ENCODE peak calls at places on chromosomes 11 and 22, in six cellular contexts. One of them, this sample, is unnamed.
A peak's percentile ranks its signal among the peaks of the same experiment; 100 is the strongest.

GRCh38 chr11:55503449-55503848 is 50.8 kb upstream of the OR4C15 start:
- DNase-seq in IMR-90: no peak
- DNase-seq in lower leg skin: no peak
- DNase-seq in choroid plexus epithelial cell: no peak
- DNase-seq in hepatocyte: no peak
- DNase-seq in GM12865: no peak
- DNase-seq in this sample: no peak

GRCh38 chr22:50085211-50085999 is at the start of gene MLC1:
- DNase-seq in IMR-90: peak; percentile 25
- DNase-seq in lower leg skin: no peak
- DNase-seq in choroid plexus epithelial cell: no peak
- DNase-seq in hepatocyte: no peak
- DNase-seq in GM12865: no peak
- DNase-seq in this sample: peak; percentile 4

GRCh38 chr22:44357962-44358553 is 45.3 kb upstream of the SHISAL1 start:
- DNase-seq in IMR-90: peak; percentile 24
- DNase-seq in lower leg skin: peak; percentile 80
- DNase-seq in choroid plexus epithelial cell: no peak
- DNase-seq in hepatocyte: no peak
- DNase-seq in GM12865: no peak
- DNase-seq in this sample: peak; percentile 44

GRCh38 chr22:50576070-50576469 is 2.2 kb downstream of the CPT1B start:
- DNase-seq in IMR-90: peak; percentile 44
- DNase-seq in lower leg skin: no peak
- DNase-seq in choroid plexus epithelial cell: peak; percentile 72
- DNase-seq in hepatocyte: no peak
- DNase-seq in GM12865: no peak
- DNase-seq in this sample: peak; percentile 56

GRCh38 chr11:120188831-120189455 is 21.9 kb upstream of the OAF start:
- DNase-seq in IMR-90: no peak
- DNase-seq in lower leg skin: peak; percentile 70
- DNase-seq in choroid plexus epithelial cell: no peak
- DNase-seq in hepatocyte: no peak
- DNase-seq in GM12865: no peak
- DNase-seq in this sample: no peak

GRCh38 chr11:68549789-68550484 is 89.4 kb downstream of the PPP6R3 start:
- DNase-seq in IMR-90: no peak
- DNase-seq in lower leg skin: no peak
- DNase-seq in choroid plexus epithelial cell: no peak
- DNase-seq in hepatocyte: peak; percentile 42
- DNase-seq in GM12865: no peak
- DNase-seq in this sample: peak; percentile 53

GRCh38 chr11:114892381-114893197 is 214.3 kb downstream of the NXPE2 start:
- DNase-seq in IMR-90: no peak
- DNase-seq in lower leg skin: no peak
- DNase-seq in choroid plexus epithelial cell: no peak
- DNase-seq in hepatocyte: no peak
- DNase-seq in GM12865: peak; percentile 9
- DNase-seq in this sample: no peak

GRCh38 chr11:114818382-114818781 is 140.1 kb downstream of the NXPE2 start:
- DNase-seq in IMR-90: no peak
- DNase-seq in lower leg skin: no peak
- DNase-seq in choroid plexus epithelial cell: no peak
- DNase-seq in hepatocyte: no peak
- DNase-seq in GM12865: no peak
- DNase-seq in this sample: no peak

GRCh38 chr22:28711820-28712777 is 29.5 kb downstream of the CHEK2 start:
- DNase-seq in IMR-90: peak; percentile 97
- DNase-seq in lower leg skin: no peak
- DNase-seq in choroid plexus epithelial cell: peak; percentile 96
- DNase-seq in hepatocyte: peak; percentile 64
- DNase-seq in GM12865: no peak
- DNase-seq in this sample: peak; percentile 98

GRCh38 chr11:123544631-123545375 is 109.6 kb downstream of the SCN3B start:
- DNase-seq in IMR-90: no peak
- DNase-seq in lower leg skin: no peak
- DNase-seq in choroid plexus epithelial cell: no peak
- DNase-seq in hepatocyte: no peak
- DNase-seq in GM12865: no peak
- DNase-seq in this sample: no peak

GRCh38 chr11:123545726-123546125 is 108.7 kb downstream of the SCN3B start:
- DNase-seq in IMR-90: no peak
- DNase-seq in lower leg skin: no peak
- DNase-seq in choroid plexus epithelial cell: no peak
- DNase-seq in hepatocyte: no peak
- DNase-seq in GM12865: no peak
- DNase-seq in this sample: peak; percentile 19

GRCh38 chr11:123547180-123547579 is 107.2 kb downstream of the SCN3B start:
- DNase-seq in IMR-90: no peak
- DNase-seq in lower leg skin: no peak
- DNase-seq in choroid plexus epithelial cell: no peak
- DNase-seq in hepatocyte: no peak
- DNase-seq in GM12865: peak; percentile 57
- DNase-seq in this sample: no peak

GRCh38 chr11:123546515-123546914 is 107.9 kb downstream of the SCN3B start:
- DNase-seq in IMR-90: peak; percentile 78
- DNase-seq in lower leg skin: no peak
- DNase-seq in choroid plexus epithelial cell: no peak
- DNase-seq in hepatocyte: no peak
- DNase-seq in GM12865: no peak
- DNase-seq in this sample: peak; percentile 87

GRCh38 chr11:123543796-123544195 is 110.6 kb downstream of the SCN3B start:
- DNase-seq in IMR-90: peak; percentile 70
- DNase-seq in lower leg skin: no peak
- DNase-seq in choroid plexus epithelial cell: peak; percentile 25
- DNase-seq in hepatocyte: peak; percentile 52
- DNase-seq in GM12865: no peak
- DNase-seq in this sample: peak; percentile 42
- H3K4me3 ChIP-seq in IMR-90: no peak overlapping the region
- H3K4me3 ChIP-seq in lower leg skin: no peak overlapping the region
- H3K4me3 ChIP-seq in choroid plexus epithelial cell: no peak overlapping the region
- H3K4me3 ChIP-seq in hepatocyte: no peak overlapping the region
- H3K4me3 ChIP-seq in GM12865: no peak overlapping the region
- H3K4me3 ChIP-seq in this sample: no peak overlapping the region

GRCh38 chr11:61889831-61890230 is 1.5 kb downstream of the FADS3 start:
- DNase-seq in IMR-90: no peak
- DNase-seq in lower leg skin: no peak
- DNase-seq in choroid plexus epithelial cell: no peak
- DNase-seq in hepatocyte: no peak
- DNase-seq in GM12865: no peak
- DNase-seq in this sample: no peak
- H3K4me3 ChIP-seq in IMR-90: peak overlapping the region; percentile 63
- H3K4me3 ChIP-seq in lower leg skin: no peak overlapping the region
- H3K4me3 ChIP-seq in choroid plexus epithelial cell: no peak overlapping the region
- H3K4me3 ChIP-seq in hepatocyte: no peak overlapping the region
- H3K4me3 ChIP-seq in GM12865: no peak overlapping the region
- H3K4me3 ChIP-seq in this sample: peak overlapping the region; percentile 65

DNA sequence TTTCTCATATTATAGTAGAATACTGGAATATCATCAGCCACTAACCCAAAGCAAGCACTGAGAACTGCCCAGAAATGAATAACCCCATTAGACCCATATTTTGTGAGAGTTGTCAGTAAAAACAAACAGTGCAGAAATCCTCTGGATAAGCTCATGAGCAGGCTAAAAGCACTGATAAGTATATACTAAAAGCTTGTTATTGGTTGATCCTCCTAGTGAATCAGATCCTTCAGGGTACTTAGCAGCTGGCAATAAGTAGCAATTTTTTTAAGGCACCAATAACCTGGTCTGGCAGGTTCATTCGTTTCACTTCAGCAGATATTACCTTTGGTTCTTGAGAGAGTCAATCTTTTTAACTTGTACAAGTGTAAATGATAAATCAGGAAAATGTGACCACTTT is 1.2 kb downstream of the NOX4 start:
- DNase-seq in IMR-90: peak; percentile 76
- DNase-seq in lower leg skin: no peak
- DNase-seq in choroid plexus epithelial cell: no peak
- DNase-seq in hepatocyte: no peak
- DNase-seq in GM12865: no peak
- DNase-seq in this sample: no peak
- H3K4me3 ChIP-seq in IMR-90: peak overlapping the region; percentile 57
- H3K4me3 ChIP-seq in lower leg skin: no peak overlapping the region
- H3K4me3 ChIP-seq in choroid plexus epithelial cell: no peak overlapping the region
- H3K4me3 ChIP-seq in hepatocyte: no peak overlapping the region
- H3K4me3 ChIP-seq in GM12865: no peak overlapping the region
- H3K4me3 ChIP-seq in this sample: no peak overlapping the region

DNA sequence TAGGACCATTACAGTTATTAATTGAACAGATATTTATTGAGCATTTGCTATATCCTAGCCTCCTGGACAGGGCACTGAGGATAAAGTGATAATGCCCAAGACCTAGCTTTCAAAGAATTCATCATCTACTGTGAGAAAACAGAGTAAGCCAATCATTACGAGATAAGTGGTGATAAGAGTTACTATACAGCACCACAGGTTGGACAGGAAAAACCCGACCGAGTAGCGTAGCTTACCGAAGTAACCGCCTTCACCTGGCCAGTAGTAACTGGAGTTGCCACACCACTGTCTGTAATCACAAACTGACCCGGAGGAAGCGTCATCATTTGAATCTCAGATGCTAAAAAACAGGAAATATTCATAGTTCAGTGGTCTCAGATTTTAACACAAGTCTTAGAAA is 10.0 kb upstream of the NFRKB start:
- DNase-seq in IMR-90: no peak
- DNase-seq in lower leg skin: no peak
- DNase-seq in choroid plexus epithelial cell: no peak
- DNase-seq in hepatocyte: no peak
- DNase-seq in GM12865: no peak
- DNase-seq in this sample: no peak
- H3K4me3 ChIP-seq in IMR-90: no peak overlapping the region
- H3K4me3 ChIP-seq in lower leg skin: no peak overlapping the region
- H3K4me3 ChIP-seq in choroid plexus epithelial cell: no peak overlapping the region
- H3K4me3 ChIP-seq in hepatocyte: no peak overlapping the region
- H3K4me3 ChIP-seq in GM12865: no peak overlapping the region
- H3K4me3 ChIP-seq in this sample: no peak overlapping the region

DNA sequence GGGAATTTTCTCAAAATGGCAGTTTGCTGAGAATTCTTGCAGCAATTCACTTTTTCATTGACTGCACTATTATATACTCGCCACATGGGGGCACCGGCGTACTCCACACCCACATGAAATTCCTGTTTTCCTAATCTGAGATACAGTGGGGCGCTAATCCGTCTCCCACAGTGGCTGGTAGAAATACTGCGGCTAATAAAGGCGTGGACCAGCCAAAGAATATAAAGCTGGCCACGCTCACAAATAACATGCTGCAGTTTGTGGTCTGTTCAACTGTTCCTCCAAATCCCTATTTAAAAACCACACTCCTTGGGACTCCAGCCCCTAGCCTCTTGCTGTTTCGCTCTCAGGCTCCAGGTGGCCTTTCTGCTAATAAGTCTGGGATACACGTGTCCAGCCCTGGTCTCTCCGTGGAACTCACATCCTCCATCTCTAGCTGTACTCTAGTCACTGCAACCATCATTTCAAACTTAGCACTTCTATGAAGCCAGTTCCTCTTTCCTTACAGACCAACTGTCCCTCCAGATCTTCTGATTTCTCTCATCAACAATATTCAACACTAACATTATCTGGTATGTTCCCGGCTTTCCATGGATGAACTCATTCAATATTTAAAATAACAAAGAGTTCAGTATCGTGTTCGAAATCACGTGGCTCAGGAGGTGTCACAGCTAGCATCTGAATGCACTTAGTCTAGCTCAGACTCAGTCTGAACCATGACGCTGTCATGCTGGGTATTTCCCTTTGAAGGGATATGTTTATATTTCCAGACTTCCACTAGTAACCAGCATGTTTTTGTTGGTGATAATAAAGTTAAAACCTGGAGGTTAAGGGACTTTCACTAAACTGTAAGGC is 22.0 kb downstream of the TBRG1 start:
- DNase-seq in IMR-90: peak; percentile 88
- DNase-seq in lower leg skin: peak; percentile 89
- DNase-seq in choroid plexus epithelial cell: peak; percentile 89
- DNase-seq in hepatocyte: peak; percentile 74
- DNase-seq in GM12865: peak; percentile 55
- DNase-seq in this sample: peak; percentile 82
- H3K4me3 ChIP-seq in IMR-90: peak overlapping the region; percentile 0
- H3K4me3 ChIP-seq in lower leg skin: no peak overlapping the region
- H3K4me3 ChIP-seq in choroid plexus epithelial cell: peak overlapping the region; percentile 43
- H3K4me3 ChIP-seq in hepatocyte: no peak overlapping the region
- H3K4me3 ChIP-seq in GM12865: no peak overlapping the region
- H3K4me3 ChIP-seq in this sample: peak overlapping the region; percentile 2

GRCh38 chr11:96339704-96340554 is 3.1 kb downstream of the MAML2 start:
- DNase-seq in IMR-90: peak; percentile 59
- DNase-seq in lower leg skin: no peak
- DNase-seq in choroid plexus epithelial cell: no peak
- DNase-seq in hepatocyte: no peak
- DNase-seq in GM12865: peak; percentile 8
- DNase-seq in this sample: peak; percentile 36
- H3K4me3 ChIP-seq in IMR-90: peak overlapping the region; percentile 92
- H3K4me3 ChIP-seq in lower leg skin: no peak overlapping the region
- H3K4me3 ChIP-seq in choroid plexus epithelial cell: peak overlapping the region; percentile 83
- H3K4me3 ChIP-seq in hepatocyte: peak overlapping the region; percentile 8
- H3K4me3 ChIP-seq in GM12865: peak overlapping the region; percentile 57
- H3K4me3 ChIP-seq in this sample: peak overlapping the region; percentile 97

GRCh38 chr11:13215157-13215556 is 62.4 kb upstream of the BMAL1 start:
- DNase-seq in IMR-90: peak; percentile 95
- DNase-seq in lower leg skin: no peak
- DNase-seq in choroid plexus epithelial cell: peak; percentile 22
- DNase-seq in hepatocyte: no peak
- DNase-seq in GM12865: no peak
- DNase-seq in this sample: peak; percentile 89
- H3K4me3 ChIP-seq in IMR-90: no peak overlapping the region
- H3K4me3 ChIP-seq in lower leg skin: no peak overlapping the region
- H3K4me3 ChIP-seq in choroid plexus epithelial cell: no peak overlapping the region
- H3K4me3 ChIP-seq in hepatocyte: no peak overlapping the region
- H3K4me3 ChIP-seq in GM12865: no peak overlapping the region
- H3K4me3 ChIP-seq in this sample: no peak overlapping the region

DNA sequence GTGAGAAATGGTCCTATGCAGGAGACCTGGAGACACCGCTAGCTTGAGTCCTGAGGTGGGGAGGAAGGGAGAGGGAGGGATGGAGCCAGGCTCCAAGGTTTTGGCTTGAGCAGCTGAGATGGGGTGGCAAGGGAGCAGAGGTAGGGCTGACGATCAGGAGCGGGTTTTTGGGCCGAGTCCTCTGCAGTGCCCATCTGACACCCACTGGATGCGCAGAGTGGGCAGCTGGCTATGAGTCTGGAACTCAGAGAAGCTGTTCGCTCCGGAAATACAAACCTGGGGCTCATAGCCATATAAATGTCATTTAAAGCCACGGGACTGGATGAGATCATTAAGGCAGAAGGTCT is 450 bp upstream of the MAFF start:
- DNase-seq in IMR-90: no peak
- DNase-seq in lower leg skin: peak; percentile 90
- DNase-seq in choroid plexus epithelial cell: no peak
- DNase-seq in hepatocyte: no peak
- DNase-seq in GM12865: no peak
- DNase-seq in this sample: no peak
- H3K4me3 ChIP-seq in IMR-90: peak overlapping the region; percentile 48
- H3K4me3 ChIP-seq in lower leg skin: no peak overlapping the region
- H3K4me3 ChIP-seq in choroid plexus epithelial cell: peak overlapping the region; percentile 52
- H3K4me3 ChIP-seq in hepatocyte: no peak overlapping the region
- H3K4me3 ChIP-seq in GM12865: peak overlapping the region; percentile 49
- H3K4me3 ChIP-seq in this sample: peak overlapping the region; percentile 50

GRCh38 chr11:60360621-60361020 is 17.7 kb upstream of the MS4A7 start:
- DNase-seq in IMR-90: no peak
- DNase-seq in lower leg skin: no peak
- DNase-seq in choroid plexus epithelial cell: no peak
- DNase-seq in hepatocyte: no peak
- DNase-seq in GM12865: no peak
- DNase-seq in this sample: no peak
- H3K4me3 ChIP-seq in IMR-90: no peak overlapping the region
- H3K4me3 ChIP-seq in lower leg skin: no peak overlapping the region
- H3K4me3 ChIP-seq in choroid plexus epithelial cell: no peak overlapping the region
- H3K4me3 ChIP-seq in hepatocyte: no peak overlapping the region
- H3K4me3 ChIP-seq in GM12865: no peak overlapping the region
- H3K4me3 ChIP-seq in this sample: no peak overlapping the region